ENCODE peak calls at places on chromosomes 4 and X, in five cellular contexts. B is effector CD4-positive, alpha-beta T cell; H is mucosa of descending colon; D is NCI-H1694; N is astrocyte of the spinal cord. U is an unnamed sample.

GRCh38 chr4:8316911-8317351 is 47.4 kb downstream of the HTRA3 start:
- DNase-seq in H (no peak), N (no peak), B (no peak), D (no peak), U (no peak)

GRCh38 chrX:153433781-153434285 is 12.0 kb downstream of the TREX2 start:
- DNase-seq in H (no peak), B (no peak), N (no peak), D (no peak), U (no peak)

GRCh38 chr4:25539241-25539640 is 116.4 kb upstream of the SLC34A2 start:
- DNase-seq in N (no peak), H (no peak), D (no peak), B (no peak), U (no peak)

GRCh38 chr4:1218892-1219552 is 29.9 kb downstream of the CTBP1 start:
- DNase-seq in B (no peak), N (no peak), D (no peak), H (no peak), U (no peak)

GRCh38 chr4:54099287-54099958 is 540 bp upstream of the GSX2 start:
- DNase-seq in D (no peak), H (no peak), B (no peak), N (peak), U (peak)

GRCh38 chrX:83510466-83511181 is 2.5 kb downstream of the POU3F4 start:
- DNase-seq in D (no peak), N (peak), B (no peak), H (no peak), U (no peak)

GRCh38 chrX:19446397-19446796 is 68.9 kb downstream of the MAP3K15 start:
- DNase-seq in H (no peak), B (no peak), N (no peak), D (no peak), U (peak)

GRCh38 chr4:80594696-80595095 is 259.2 kb downstream of the CFAP299 start:
- DNase-seq in B (no peak), H (no peak), N (no peak), D (no peak), U (no peak)

GRCh38 chr4:183291070-183291469 is 29.0 kb downstream of the CLDN22 start:
- DNase-seq in B (no peak), D (no peak), N (no peak), H (no peak), U (no peak)

GRCh38 chrX:70030242-70030823 is 19.4 kb downstream of the AWAT2 start:
- DNase-seq in N (peak), H (no peak), D (peak), B (peak), U (peak)

GRCh38 chr4:7333024-7333780 is 101.5 kb downstream of the PSAPL1 start:
- DNase-seq in N (no peak), H (no peak), B (no peak), D (no peak), U (no peak)

GRCh38 chr4:17780461-17781071 is 855 bp downstream of the FAM184B start:
- DNase-seq in N (peak), D (no peak), H (no peak), B (no peak), U (peak)

GRCh38 chr4:110075083-110075738 is 123.2 kb downstream of the ELOVL6 start:
- DNase-seq in B (no peak), D (no peak), H (no peak), N (no peak), U (no peak)

GRCh38 chr4:112509243-112510190 is 6.5 kb downstream of the NEUROG2 start:
- DNase-seq in N (no peak), D (no peak), H (no peak), B (no peak), U (no peak)

GRCh38 chr4:154506253-154506652 is 14.7 kb upstream of the DCHS2 start:
- DNase-seq in B (no peak), H (no peak), D (peak), N (peak), U (peak)

GRCh38 chr4:123555500-123556273 is 159.1 kb downstream of the SPRY1 start:
- DNase-seq in H (peak), B (no peak), N (peak), D (no peak), U (peak)

GRCh38 chr4:153603835-153604234 is 80.2 kb upstream of the TLR2 start:
- DNase-seq in B (no peak), H (no peak), D (no peak), N (no peak), U (no peak)